ENCODE peak calls at places on chromosomes 12 and 14, in six cellular contexts. O is EH, I is lower lobe of right lung, S is colonic mucosa, Y is left colon, M is EL. X is an unnamed sample.

GRCh38 chr12:33265900-33266299 is 173.7 kb downstream of the SYT10 start:
- DNase-seq in O (no peak), I (no peak), S (no peak), Y (no peak), M (no peak), X (no peak)

GRCh38 chr12:46808955-46809697 is 16.7 kb downstream of the SLC38A4 start:
- DNase-seq in O (no peak), I (no peak), S (no peak), Y (no peak), M (no peak), X (no peak)

GRCh38 chr14:102817942-102818940 is 41.0 kb downstream of the TRAF3 start:
- DNase-seq in O (peak), I (no peak), S (no peak), Y (no peak), M (no peak), X (no peak)

GRCh38 chr12:4120316-4120920 is 153.1 kb upstream of the CCND2 start:
- DNase-seq in O (no peak), I (no peak), S (peak), Y (no peak), M (no peak), X (peak)

GRCh38 chr14:53190938-53191337 is 37.8 kb upstream of the DDHD1 start:
- DNase-seq in O (no peak), I (no peak), S (no peak), Y (no peak), M (no peak), X (no peak)

GRCh38 chr12:88132387-88132786 is 9.5 kb downstream of the CEP290 start:
- DNase-seq in O (peak), I (no peak), S (no peak), Y (no peak), M (no peak), X (no peak)

GRCh38 chr12:106269150-106269771 is 21.4 kb upstream of the CKAP4 start:
- DNase-seq in O (no peak), I (no peak), S (no peak), Y (no peak), M (no peak), X (no peak)

GRCh38 chr12:124861898-124862676 is 1.6 kb downstream of the SCARB1 start:
- DNase-seq in O (no peak), I (no peak), S (no peak), Y (no peak), M (no peak), X (no peak)

GRCh38 chr14:55116246-55117030 is 12.6 kb upstream of the LGALS3 start:
- DNase-seq in O (no peak), I (no peak), S (peak), Y (peak), M (no peak), X (no peak)

GRCh38 chr12:9111525-9111924 is 4.2 kb downstream of the A2M start:
- DNase-seq in O (no peak), I (no peak), S (no peak), Y (no peak), M (no peak), X (no peak)

GRCh38 chr12:75706786-75707605 is 195.6 kb upstream of the KRR1 start:
- DNase-seq in O (peak), I (no peak), S (no peak), Y (no peak), M (peak), X (no peak)

GRCh38 chr14:90613997-90614396 is 202.2 kb downstream of the TTC7B start:
- DNase-seq in O (no peak), I (no peak), S (no peak), Y (no peak), M (no peak), X (no peak)